ENCODE peak calls at places on chromosome 15, in six cellular contexts. One of them, this sample, is unnamed.

GRCh38 chr15:100818927-100819326 is 60.7 kb upstream of the ALDH1A3 start:
- DNase-seq in K562: no peak
- DNase-seq in HCT116: no peak
- DNase-seq in GM12878: no peak
- DNase-seq in SK-N-SH: peak; percentile 65
- DNase-seq in H1: no peak
- DNase-seq in this sample: peak; percentile 36

GRCh38 chr15:67918205-67918861 is 78.5 kb upstream of the RNU6-1 start:
- DNase-seq in H1: no peak
- DNase-seq in HCT116: no peak
- DNase-seq in SK-N-SH: no peak
- DNase-seq in GM12878: no peak
- DNase-seq in K562: no peak
- DNase-seq in this sample: no peak

GRCh38 chr15:100349696-100350433 is 8.1 kb upstream of the ADAMTS17 start:
- DNase-seq in GM12878: peak; percentile 11
- DNase-seq in H1: peak; percentile 74
- DNase-seq in K562: peak; percentile 90
- DNase-seq in HCT116: peak; percentile 70
- DNase-seq in SK-N-SH: peak; percentile 92
- DNase-seq in this sample: peak; percentile 84

GRCh38 chr15:94322141-94322540 is 90.8 kb downstream of the MCTP2 start:
- DNase-seq in K562: no peak
- DNase-seq in H1: no peak
- DNase-seq in GM12878: no peak
- DNase-seq in SK-N-SH: no peak
- DNase-seq in HCT116: no peak
- DNase-seq in this sample: no peak

GRCh38 chr15:95210436-95210981 is 979.1 kb downstream of the MCTP2 start:
- DNase-seq in HCT116: no peak
- DNase-seq in H1: no peak
- DNase-seq in K562: no peak
- DNase-seq in SK-N-SH: no peak
- DNase-seq in GM12878: no peak
- DNase-seq in this sample: no peak

GRCh38 chr15:98834976-98835375 is 172.6 kb downstream of the PGPEP1L start:
- DNase-seq in HCT116: no peak
- DNase-seq in SK-N-SH: no peak
- DNase-seq in H1: no peak
- DNase-seq in K562: no peak
- DNase-seq in GM12878: no peak
- DNase-seq in this sample: no peak

GRCh38 chr15:98711810-98712209 is 63.5 kb downstream of the IGF1R start:
- DNase-seq in GM12878: no peak
- DNase-seq in H1: no peak
- DNase-seq in HCT116: no peak
- DNase-seq in K562: no peak
- DNase-seq in SK-N-SH: no peak
- DNase-seq in this sample: no peak

GRCh38 chr15:39273805-39274411 is 307.0 kb upstream of the THBS1 start:
- DNase-seq in K562: no peak
- DNase-seq in GM12878: no peak
- DNase-seq in HCT116: no peak
- DNase-seq in H1: no peak
- DNase-seq in SK-N-SH: no peak
- DNase-seq in this sample: peak; percentile 99

GRCh38 chr15:64461577-64462162 is 1.3 kb downstream of the ZNF609 start:
- DNase-seq in H1: no peak
- DNase-seq in SK-N-SH: peak; percentile 49
- DNase-seq in GM12878: no peak
- DNase-seq in K562: peak; percentile 56
- DNase-seq in HCT116: no peak
- DNase-seq in this sample: no peak

GRCh38 chr15:69000725-69001503 is 13.6 kb upstream of the NOX5 start:
- DNase-seq in HCT116: no peak
- DNase-seq in GM12878: no peak
- DNase-seq in H1: no peak
- DNase-seq in SK-N-SH: no peak
- DNase-seq in K562: no peak
- DNase-seq in this sample: no peak

GRCh38 chr15:70762469-70763119 is 764 bp downstream of the UACA start:
- DNase-seq in SK-N-SH: peak; percentile 71
- DNase-seq in K562: no peak
- DNase-seq in GM12878: no peak
- DNase-seq in HCT116: peak; percentile 8
- DNase-seq in H1: no peak
- DNase-seq in this sample: peak; percentile 45

GRCh38 chr15:97598353-97598798 is 362.1 kb upstream of the ARRDC4 start:
- DNase-seq in SK-N-SH: no peak
- DNase-seq in H1: no peak
- DNase-seq in GM12878: no peak
- DNase-seq in K562: no peak
- DNase-seq in HCT116: peak; percentile 0
- DNase-seq in this sample: no peak

GRCh38 chr15:78407889-78408640 is 30.0 kb upstream of the IREB2 start:
- DNase-seq in GM12878: no peak
- DNase-seq in HCT116: no peak
- DNase-seq in H1: no peak
- DNase-seq in K562: no peak
- DNase-seq in SK-N-SH: peak; percentile 56
- DNase-seq in this sample: no peak

GRCh38 chr15:93068581-93069199 is 20.3 kb downstream of the RGMA start:
- DNase-seq in K562: no peak
- DNase-seq in GM12878: no peak
- DNase-seq in SK-N-SH: no peak
- DNase-seq in H1: no peak
- DNase-seq in HCT116: no peak
- DNase-seq in this sample: no peak

GRCh38 chr15:56243117-56243773 is 434 bp downstream of the RFX7 start:
- DNase-seq in H1: no peak
- DNase-seq in GM12878: no peak
- DNase-seq in HCT116: no peak
- DNase-seq in K562: peak; percentile 65
- DNase-seq in SK-N-SH: peak; percentile 79
- DNase-seq in this sample: peak; percentile 52

GRCh38 chr15:101014276-101014675 is 95.1 kb downstream of the LRRK1 start:
- DNase-seq in H1: no peak
- DNase-seq in GM12878: no peak
- DNase-seq in K562: no peak
- DNase-seq in SK-N-SH: no peak
- DNase-seq in HCT116: no peak
- DNase-seq in this sample: no peak

GRCh38 chr15:36784098-36784670 is 204.8 kb downstream of the CDIN1 start:
- DNase-seq in GM12878: no peak
- DNase-seq in K562: no peak
- DNase-seq in SK-N-SH: no peak
- DNase-seq in H1: no peak
- DNase-seq in HCT116: no peak
- DNase-seq in this sample: no peak

GRCh38 chr15:36779744-36780408 is 200.4 kb downstream of the CDIN1 start:
- DNase-seq in SK-N-SH: no peak
- DNase-seq in H1: no peak
- DNase-seq in HCT116: no peak
- DNase-seq in GM12878: no peak
- DNase-seq in K562: no peak
- DNase-seq in this sample: no peak

GRCh38 chr15:36784717-36785116 is 205.3 kb downstream of the CDIN1 start:
- DNase-seq in K562: no peak
- DNase-seq in H1: no peak
- DNase-seq in HCT116: no peak
- DNase-seq in GM12878: no peak
- DNase-seq in SK-N-SH: no peak
- DNase-seq in this sample: no peak

GRCh38 chr15:36785396-36785795 is 206.0 kb downstream of the CDIN1 start:
- DNase-seq in K562: no peak
- DNase-seq in H1: no peak
- DNase-seq in HCT116: no peak
- DNase-seq in GM12878: no peak
- DNase-seq in SK-N-SH: no peak
- DNase-seq in this sample: no peak

GRCh38 chr15:36782681-36783080 is 203.3 kb downstream of the CDIN1 start:
- DNase-seq in HCT116: no peak
- DNase-seq in K562: no peak
- DNase-seq in H1: no peak
- DNase-seq in GM12878: no peak
- DNase-seq in SK-N-SH: no peak
- DNase-seq in this sample: no peak
- TF ChIP-seq JUND in HCT116: no peak
- TF ChIP-seq JUND in K562: no peak
- TF ChIP-seq JUND in H1: no peak
- TF ChIP-seq JUND in GM12878: no peak
- TF ChIP-seq JUND in SK-N-SH: no peak
- TF ChIP-seq JUND in this sample: no peak

GRCh38 chr15:80323285-80323684 is 71.3 kb upstream of the CTXND1 start:
- DNase-seq in HCT116: peak; percentile 4
- DNase-seq in K562: no peak
- DNase-seq in H1: no peak
- DNase-seq in SK-N-SH: no peak
- DNase-seq in GM12878: no peak
- DNase-seq in this sample: peak; percentile 25

DNA sequence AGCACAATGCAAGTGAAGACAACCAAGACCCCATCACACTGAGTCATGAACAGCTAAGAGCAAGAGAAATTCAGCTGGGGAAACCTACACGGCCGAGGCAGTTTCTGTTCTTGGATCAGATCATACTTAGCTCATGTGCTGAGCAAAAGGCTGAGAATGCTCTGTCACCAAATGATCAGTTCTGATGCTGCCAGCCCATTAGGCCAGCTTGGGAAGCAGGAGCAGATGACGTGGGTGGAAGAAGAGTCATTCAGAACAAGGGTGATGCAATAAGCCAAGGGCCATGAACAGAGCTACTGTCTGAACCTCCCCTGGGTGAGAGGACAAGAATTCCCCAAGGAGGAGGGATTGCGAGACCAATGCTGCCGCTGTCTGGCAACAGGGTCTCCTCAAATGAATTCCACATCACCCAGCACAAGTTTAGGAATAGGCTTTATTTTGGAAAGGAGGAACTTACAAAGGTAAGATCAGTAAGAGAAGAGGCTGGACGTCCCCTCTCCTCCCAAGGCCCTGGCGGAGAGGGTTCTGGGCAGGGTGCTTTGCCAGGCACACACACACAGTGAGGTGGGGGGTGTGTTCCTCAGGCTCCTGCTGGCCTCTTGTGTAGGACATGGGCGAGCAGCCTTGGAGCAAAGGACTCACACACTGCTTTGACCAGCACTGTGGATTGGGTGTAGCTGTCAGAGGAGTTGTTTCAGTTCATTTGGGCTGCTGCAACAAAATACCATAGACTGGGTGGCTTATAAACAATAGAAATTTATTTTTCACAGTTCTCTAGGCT is 65.6 kb upstream of the CTXND1 start:
- DNase-seq in GM12878: no peak
- DNase-seq in HCT116: no peak
- DNase-seq in H1: no peak
- DNase-seq in SK-N-SH: no peak
- DNase-seq in K562: no peak
- DNase-seq in this sample: no peak
- TF ChIP-seq JUND in GM12878: no peak
- TF ChIP-seq JUND in HCT116: no peak
- TF ChIP-seq JUND in H1: no peak
- TF ChIP-seq JUND in SK-N-SH: no peak
- TF ChIP-seq JUND in K562: peak; percentile 20
- TF ChIP-seq JUND in this sample: no peak

DNA sequence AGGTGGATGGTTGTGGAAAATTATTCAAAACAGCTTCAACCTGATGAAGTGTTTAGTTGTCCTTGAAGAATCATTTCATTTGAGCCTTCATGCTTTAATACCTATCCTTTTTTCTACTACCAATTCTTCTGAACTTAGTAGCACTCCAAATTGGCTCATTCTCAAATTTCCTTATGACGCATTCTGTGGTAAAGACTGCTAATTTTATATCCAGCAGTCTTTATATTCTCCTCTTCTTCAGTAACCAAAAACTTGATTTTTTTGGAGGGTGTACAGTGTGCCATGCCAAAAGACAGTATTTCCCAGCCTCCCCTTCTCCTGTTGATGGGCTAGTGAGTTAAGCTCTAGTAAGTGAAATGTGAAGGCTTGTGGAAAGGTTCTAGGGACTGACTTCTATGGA is 25.2 kb downstream of the CGNL1 start:
- DNase-seq in GM12878: no peak
- DNase-seq in HCT116: no peak
- DNase-seq in SK-N-SH: no peak
- DNase-seq in K562: no peak
- DNase-seq in H1: no peak
- DNase-seq in this sample: no peak
- TF ChIP-seq JUND in GM12878: no peak
- TF ChIP-seq JUND in HCT116: no peak
- TF ChIP-seq JUND in SK-N-SH: no peak
- TF ChIP-seq JUND in K562: no peak
- TF ChIP-seq JUND in H1: no peak
- TF ChIP-seq JUND in this sample: no peak

GRCh38 chr15:74200871-74201419 is 1.6 kb downstream of the STRA6 start:
- DNase-seq in H1: no peak
- DNase-seq in SK-N-SH: peak; percentile 56
- DNase-seq in GM12878: no peak
- DNase-seq in K562: no peak
- DNase-seq in HCT116: no peak
- DNase-seq in this sample: no peak

GRCh38 chr15:74203914-74204431 is 1.4 kb upstream of the STRA6 start:
- DNase-seq in SK-N-SH: peak; percentile 82
- DNase-seq in HCT116: no peak
- DNase-seq in GM12878: no peak
- DNase-seq in H1: no peak
- DNase-seq in K562: no peak
- DNase-seq in this sample: no peak

GRCh38 chr15:74202461-74203401 is at the start of gene STRA6:
- DNase-seq in SK-N-SH: peak; percentile 90
- DNase-seq in HCT116: no peak
- DNase-seq in H1: peak; percentile 93
- DNase-seq in K562: peak; percentile 67
- DNase-seq in GM12878: no peak
- DNase-seq in this sample: peak; percentile 42

GRCh38 chr15:74200394-74200793 is 2.2 kb downstream of the STRA6 start:
- DNase-seq in H1: no peak
- DNase-seq in HCT116: peak; percentile 43
- DNase-seq in GM12878: no peak
- DNase-seq in K562: no peak
- DNase-seq in SK-N-SH: peak; percentile 35
- DNase-seq in this sample: peak; percentile 65

DNA sequence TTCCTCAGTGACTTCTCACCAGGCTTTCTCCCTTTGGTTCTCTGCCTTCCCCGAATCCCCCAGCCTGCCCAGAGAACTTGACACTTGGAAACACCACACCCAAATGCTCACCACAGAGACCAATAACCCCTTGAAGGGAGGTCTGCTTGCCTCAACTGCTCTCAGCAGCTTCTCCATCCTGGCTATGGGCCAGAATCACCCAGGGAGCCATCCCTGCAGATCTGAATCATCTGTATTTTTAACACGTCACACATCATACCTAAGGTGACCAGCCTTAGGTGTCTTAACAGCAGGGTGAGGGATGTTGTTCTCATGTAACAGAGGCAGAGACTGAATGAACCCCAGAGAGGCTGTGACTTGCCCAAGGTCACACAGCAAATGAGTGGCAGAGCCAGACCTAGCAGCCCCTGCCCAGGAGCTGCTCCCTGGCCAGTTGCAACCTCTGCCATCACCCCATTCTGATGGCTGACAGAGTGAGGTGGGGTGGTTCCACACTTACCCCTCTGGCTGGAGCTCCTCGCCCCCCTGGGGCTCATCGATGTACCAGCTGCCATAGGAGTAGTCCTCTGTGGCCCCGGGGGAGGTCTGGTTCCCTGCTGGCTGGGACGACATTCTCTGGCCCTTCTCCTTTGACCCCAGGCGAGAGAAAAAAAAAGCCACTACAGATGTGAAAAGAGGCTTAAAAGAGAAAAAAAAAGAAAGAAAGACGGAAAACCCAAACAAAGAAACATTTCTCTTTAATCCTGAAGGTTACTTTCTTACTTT is 749 bp downstream of the STRA6 start:
- DNase-seq in SK-N-SH: peak; percentile 65
- DNase-seq in K562: no peak
- DNase-seq in H1: no peak
- DNase-seq in HCT116: no peak
- DNase-seq in GM12878: no peak
- DNase-seq in this sample: no peak
- TF ChIP-seq JUND in SK-N-SH: no peak
- TF ChIP-seq JUND in K562: no peak
- TF ChIP-seq JUND in H1: no peak
- TF ChIP-seq JUND in HCT116: no peak
- TF ChIP-seq JUND in GM12878: no peak
- TF ChIP-seq JUND in this sample: no peak

This sample was measured in T47D.